ENCODE peak calls at places on chromosomes 13 and 19, in eight cellular contexts. T, F, R, G, I, E, Q and H are unnamed samples.

GRCh38 chr19:18291019-18291524 is 9.7 kb upstream of the JUND start:
- DNase-seq in T (no peak), G (no peak), I (no peak), R (no peak), F (no peak), E (no peak), Q (peak), H (no peak)

GRCh38 chr13:53068841-53069520 is 40.4 kb downstream of the OLFM4 start:
- DNase-seq in E (no peak), R (no peak), I (no peak), Q (no peak), F (no peak), G (no peak), T (no peak), H (no peak)

GRCh38 chr19:35351441-35352176 is 3.9 kb downstream of the FFAR1 start:
- DNase-seq in G (no peak), E (no peak), F (no peak), T (no peak), R (no peak), Q (no peak), I (no peak), H (no peak)

GRCh38 chr19:47765522-47766358 is 12.8 kb upstream of the SELENOW start:
- DNase-seq in I (peak), E (no peak), F (peak), G (no peak), R (no peak), T (no peak), Q (peak), H (peak)

GRCh38 chr19:6233051-6233826 is 46.5 kb downstream of the MLLT1 start:
- DNase-seq in F (no peak), I (no peak), E (no peak), G (no peak), Q (no peak), T (no peak), R (no peak), H (peak)

GRCh38 chr19:2575734-2576481 is 100.0 kb downstream of the GADD45B start:
- DNase-seq in F (no peak), G (peak), R (peak), I (no peak), Q (no peak), E (no peak), T (peak), H (peak)

GRCh38 chr19:4327877-4328242 is 10.8 kb downstream of the STAP2 start:
- DNase-seq in R (no peak), G (no peak), Q (no peak), T (no peak), E (no peak), F (no peak), I (no peak), H (no peak)

GRCh38 chr19:39759457-39760184 is 19.0 kb upstream of the LEUTX start:
- DNase-seq in I (no peak), Q (no peak), T (no peak), F (no peak), E (no peak), R (no peak), G (no peak), H (no peak)

GRCh38 chr19:53927745-53928144 is 18.7 kb downstream of the CACNG7 start:
- DNase-seq in E (peak), G (no peak), F (no peak), T (no peak), I (peak), Q (peak), R (no peak), H (peak)

GRCh38 chr13:91308299-91308698 is 39.2 kb upstream of the MIR17HG start:
- DNase-seq in G (no peak), I (no peak), R (no peak), E (no peak), T (no peak), F (no peak), Q (peak), H (no peak)

GRCh38 chr13:98972627-98973026 is 5.2 kb downstream of the DOCK9 start:
- DNase-seq in T (no peak), Q (peak), R (no peak), I (peak), G (no peak), E (no peak), F (no peak), H (peak)

GRCh38 chr19:17302391-17303166 is 646 bp downstream of the ABHD8 start:
- DNase-seq in T (no peak), F (peak), R (no peak), Q (peak), E (no peak), I (no peak), G (no peak), H (no peak)

GRCh38 chr13:23876265-23876664 is 12.9 kb downstream of the MIPEP start:
- DNase-seq in I (no peak), E (no peak), T (no peak), F (no peak), Q (peak), G (no peak), R (no peak), H (no peak)

GRCh38 chr13:39952244-39953233 is 297.1 kb downstream of the COG6 start:
- DNase-seq in E (no peak), R (no peak), F (no peak), I (no peak), T (no peak), G (no peak), Q (peak), H (no peak)

GRCh38 chr13:40179421-40179820 is 487.0 kb downstream of the FOXO1 start:
- DNase-seq in G (no peak), T (no peak), I (no peak), F (no peak), E (no peak), Q (no peak), R (no peak), H (no peak)

GRCh38 chr19:5115771-5116202 is 146.9 kb downstream of the KDM4B start:
- DNase-seq in G (peak), F (no peak), R (no peak), I (no peak), T (no peak), E (no peak), Q (no peak), H (peak)

GRCh38 chr13:50421457-50422130 is 406.4 kb downstream of the KCNRG start:
- DNase-seq in G (no peak), I (no peak), R (no peak), T (no peak), E (no peak), Q (no peak), F (no peak), H (no peak)

GRCh38 chr19:55632463-55632834 is 8.1 kb upstream of the ZNF784 start:
- DNase-seq in F (peak), E (peak), Q (peak), T (peak), I (peak), R (peak), G (no peak), H (peak)

GRCh38 chr13:112714366-112714765 is 24.5 kb downstream of the ATP11A start:
- DNase-seq in F (no peak), Q (no peak), E (no peak), T (no peak), R (no peak), G (no peak), I (no peak), H (no peak)

GRCh38 chr19:38049105-38049649 is 142.2 kb downstream of the SIPA1L3 start:
- DNase-seq in E (peak), F (no peak), R (no peak), G (no peak), T (no peak), I (no peak), Q (peak), H (no peak)

GRCh38 chr19:1266818-1267440 is 2.2 kb upstream of the CIRBP start:
- DNase-seq in Q (no peak), G (no peak), F (peak), I (peak), T (no peak), R (no peak), E (no peak), H (no peak)

GRCh38 chr19:507286-508203 is at the start of gene TPGS1:
- DNase-seq in R (no peak), G (no peak), I (peak), E (peak), F (peak), T (peak), Q (peak), H (no peak)

GRCh38 chr19:13153627-13154240 is 3.5 kb downstream of the IER2 start:
- DNase-seq in Q (no peak), T (no peak), R (no peak), I (peak), F (no peak), G (no peak), E (no peak), H (no peak)

GRCh38 chr19:2129486-2129885 is 21.9 kb downstream of the AP3D1 start:
- DNase-seq in E (no peak), I (no peak), G (no peak), T (no peak), R (no peak), F (no peak), Q (no peak), H (no peak)

GRCh38 chr19:18433039-18433691 is 4.8 kb downstream of the ISYNA1 start:
- DNase-seq in I (no peak), E (peak), F (no peak), T (no peak), R (no peak), G (no peak), Q (no peak), H (no peak)

GRCh38 chr13:99162543-99162942 is 38.1 kb upstream of the UBAC2 start:
- DNase-seq in R (no peak), E (no peak), I (no peak), Q (no peak), G (no peak), T (no peak), F (no peak), H (no peak)

GRCh38 chr19:49614096-49614857 is 23.3 kb downstream of the PRR12 start:
- DNase-seq in R (peak), Q (no peak), T (no peak), E (no peak), G (no peak), I (no peak), F (no peak), H (peak)

GRCh38 chr13:26456578-26457119 is 100.8 kb upstream of the WASF3 start:
- DNase-seq in I (no peak), T (no peak), E (no peak), Q (no peak), R (no peak), F (no peak), G (no peak), H (no peak)

GRCh38 chr13:27425151-27425917 is 915 bp downstream of the GTF3A start:
- DNase-seq in I (no peak), F (no peak), Q (no peak), R (no peak), E (no peak), G (no peak), T (no peak), H (no peak)

GRCh38 chr13:23372264-23372905 is 61.1 kb downstream of the SACS start:
- DNase-seq in Q (no peak), G (no peak), T (no peak), F (no peak), I (no peak), E (no peak), R (no peak), H (no peak)